ENCODE peak calls at places on chromosomes 5 and 9, in four cellular contexts. I, W, T and S are unnamed samples.

GRCh38 chr9:69385474-69386091 is 60.6 kb downstream of the ENTREP1 start:
- DNase-seq in I (no peak), W (no peak), T (no peak), S (no peak)

GRCh38 chr9:1941989-1942388 is 73.2 kb upstream of the SMARCA2 start:
- DNase-seq in I (no peak), W (no peak), T (no peak), S (no peak)

GRCh38 chr5:134374234-134374633 is 2.9 kb downstream of the UBE2B start:
- DNase-seq in I (no peak), W (no peak), T (no peak), S (no peak)

GRCh38 chr5:82865625-82866024 is 211.6 kb downstream of the TMEM167A start:
- DNase-seq in I (no peak), W (no peak), T (no peak), S (no peak)

GRCh38 chr9:131407717-131408195 is 13.9 kb downstream of the PRRC2B start:
- DNase-seq in I (peak), W (peak), T (peak), S (no peak)

GRCh38 chr9:129783516-129784361 is 19.2 kb upstream of the TOR1B start:
- DNase-seq in I (peak), W (peak), T (peak), S (peak)

GRCh38 chr5:124655943-124656459 is 90.4 kb downstream of the ZNF608 start:
- DNase-seq in I (peak), W (no peak), T (no peak), S (no peak)

GRCh38 chr9:110875275-110875674 is 163.0 kb downstream of the LPAR1 start:
- DNase-seq in I (peak), W (peak), T (no peak), S (no peak)

GRCh38 chr9:116202219-116202912 is 48.8 kb downstream of the PAPPA start:
- DNase-seq in I (no peak), W (no peak), T (no peak), S (no peak)

GRCh38 chr5:168793844-168794837 is 215.0 kb upstream of the PANK3 start:
- DNase-seq in I (peak), W (no peak), T (no peak), S (peak)

GRCh38 chr9:3526903-3527652 is 1.3 kb upstream of the RFX3 start:
- DNase-seq in I (no peak), W (peak), T (no peak), S (no peak)

GRCh38 chr5:103808464-103809106 is 246.0 kb upstream of the NUDT12 start:
- DNase-seq in I (no peak), W (peak), T (no peak), S (no peak)

GRCh38 chr9:81626511-81626910 is 62.8 kb downstream of the TLE1 start:
- DNase-seq in I (no peak), W (no peak), T (no peak), S (no peak)

GRCh38 chr5:137679195-137679594 is 56.7 kb downstream of the KLHL3 start:
- DNase-seq in I (no peak), W (no peak), T (no peak), S (no peak)

GRCh38 chr9:81832571-81833285 is 95.5 kb upstream of the SPATA31D4 start:
- DNase-seq in I (no peak), W (no peak), T (no peak), S (no peak)

GRCh38 chr9:131240047-131240921 is 36.0 kb downstream of the FAM78A start:
- DNase-seq in I (no peak), W (no peak), T (no peak), S (no peak)

GRCh38 chr9:101931756-101932155 is 193.3 kb upstream of the GRIN3A start:
- DNase-seq in I (no peak), W (no peak), T (no peak), S (no peak)

GRCh38 chr5:40106847-40107246 is 572.9 kb upstream of the PTGER4 start:
- DNase-seq in I (no peak), W (no peak), T (no peak), S (no peak)

GRCh38 chr5:1946776-1947175 is 64.1 kb upstream of the IRX4 start:
- DNase-seq in I (no peak), W (no peak), T (no peak), S (no peak)

GRCh38 chr5:10295619-10296326 is 11.9 kb downstream of the CMBL start:
- DNase-seq in I (no peak), W (no peak), T (no peak), S (no peak)

GRCh38 chr5:135952683-135953082 is 2.1 kb downstream of the LECT2 start:
- DNase-seq in I (no peak), W (no peak), T (no peak), S (no peak)

GRCh38 chr5:71697967-71698366 is 21.1 kb upstream of the CARTPT start:
- DNase-seq in I (no peak), W (peak), T (no peak), S (no peak)

GRCh38 chr9:134330590-134330989 is 4.3 kb downstream of the RXRA start:
- DNase-seq in I (no peak), W (no peak), T (no peak), S (no peak)

GRCh38 chr5:40165789-40166728 is 513.7 kb upstream of the PTGER4 start:
- DNase-seq in I (no peak), W (peak), T (no peak), S (no peak)

GRCh38 chr5:100828071-100828689 is 74.9 kb downstream of the ST8SIA4 start:
- DNase-seq in I (no peak), W (no peak), T (no peak), S (no peak)

GRCh38 chr9:130453487-130453886 is 8.7 kb downstream of the ASS1 start:
- DNase-seq in I (no peak), W (no peak), T (no peak), S (no peak)

GRCh38 chr5:41270423-41271251 is 57.3 kb upstream of the C6 start:
- DNase-seq in I (no peak), W (peak), T (no peak), S (peak)

GRCh38 chr5:119315516-119315949 is 40.3 kb upstream of the TNFAIP8 start:
- DNase-seq in I (no peak), W (no peak), T (peak), S (no peak)

GRCh38 chr5:74130141-74130897 is 504.3 kb downstream of the ARHGEF28 start:
- DNase-seq in I (no peak), W (no peak), T (no peak), S (no peak)

GRCh38 chr5:132941331-132941730 is 22.1 kb downstream of the AFF4 start:
- DNase-seq in I (no peak), W (no peak), T (no peak), S (no peak)